ENCODE peak calls at places on chromosomes 2 and 18, in ten cellular contexts. T is cardiac fibroblast, J is AG08396, P is DMS79, L is lower lobe of right lung, S is fibroblast of mammary gland, H is NT2/D1, R is A549, Q is HepG2, G is kidney tubule cell. X is an unnamed sample.

GRCh38 chr18:69998523-69998987 is 50.9 kb upstream of the CD226 start:
- DNase-seq in T (no peak), J (no peak), P (no peak), L (no peak), S (no peak), H (no peak), R (no peak), Q (no peak), G (no peak), X (no peak)

GRCh38 chr2:196123679-196124373 is 47.6 kb downstream of the STK17B start:
- DNase-seq in T (peak; percentile 71), J (no peak), P (no peak), L (no peak), S (peak; percentile 35), H (no peak), R (no peak), Q (no peak), G (peak; percentile 30), X (no peak)

GRCh38 chr2:21406983-21407382 is 283.2 kb downstream of the TDRD15 start:
- DNase-seq in T (no peak), J (no peak), P (no peak), L (no peak), S (no peak), H (no peak), R (no peak), Q (no peak), G (no peak), X (no peak)

GRCh38 chr2:239370876-239371725 is 29.7 kb downstream of the HDAC4 start:
- DNase-seq in T (no peak), J (no peak), P (no peak), L (peak; percentile 22), S (no peak), H (no peak), R (no peak), Q (no peak), G (no peak), X (no peak)

GRCh38 chr2:181685150-181685688 is 4.9 kb upstream of the NEUROD1 start:
- DNase-seq in T (no peak), J (peak; percentile 21), P (no peak), L (no peak), S (peak; percentile 13), H (no peak), R (no peak), Q (no peak), G (peak; percentile 16), X (peak; percentile 7)

GRCh38 chr2:186771850-186772463 is 77.0 kb downstream of the ZSWIM2 start:
- DNase-seq in T (no peak), J (no peak), P (no peak), L (no peak), S (no peak), H (peak; percentile 44), R (no peak), Q (no peak), G (peak; percentile 23), X (no peak)

GRCh38 chr2:142791335-142791734 is 86.1 kb upstream of the KYNU start:
- DNase-seq in T (no peak), J (no peak), P (no peak), L (no peak), S (no peak), H (no peak), R (no peak), Q (no peak), G (no peak), X (peak; percentile 33)

GRCh38 chr2:102240640-102241370 is 54.0 kb downstream of the IL1RL2 start:
- DNase-seq in T (peak; percentile 99), J (peak; percentile 89), P (peak; percentile 16), L (peak; percentile 94), S (peak; percentile 100), H (peak; percentile 89), R (peak; percentile 65), Q (peak; percentile 88), G (peak; percentile 93), X (peak; percentile 88)

GRCh38 chr2:99763764-99764163 is 273.9 kb upstream of the REV1 start:
- DNase-seq in T (no peak), J (no peak), P (no peak), L (no peak), S (no peak), H (no peak), R (no peak), Q (no peak), G (no peak), X (no peak)

GRCh38 chr2:155377178-155377780 is 678.8 kb downstream of the KCNJ3 start:
- DNase-seq in T (peak; percentile 57), J (peak; percentile 7), P (no peak), L (no peak), S (peak; percentile 50), H (peak; percentile 8), R (no peak), Q (peak; percentile 7), G (peak; percentile 36), X (peak; percentile 34)

GRCh38 chr2:63861220-63861822 is 19.6 kb downstream of the UGP2 start:
- DNase-seq in T (peak; percentile 85), J (peak; percentile 35), P (no peak), L (no peak), S (peak; percentile 80), H (no peak), R (peak; percentile 32), Q (peak; percentile 54), G (peak; percentile 64), X (peak; percentile 80)

GRCh38 chr2:29786361-29786760 is 135.0 kb downstream of the ALK start:
- DNase-seq in T (no peak), J (no peak), P (no peak), L (no peak), S (no peak), H (no peak), R (no peak), Q (no peak), G (no peak), X (no peak)

GRCh38 chr2:31413876-31414550 is 529 bp downstream of the XDH start:
- DNase-seq in T (peak; percentile 14), J (no peak), P (no peak), L (no peak), S (peak; percentile 28), H (no peak), R (no peak), Q (no peak), G (no peak), X (peak; percentile 17)

X was measured in KBM-7.